ENCODE peak calls at places on chromosomes 6 and 20, in eight cellular contexts. I is ovary, N is keratinocyte, H is prostate gland, P is heart right ventricle, C is neural progenitor cell, Y is iPS DF 6.9, X is adrenal gland. J is an unnamed sample.

GRCh38 chr20:32893878-32894483 is 35.3 kb downstream of the EFCAB8 start:
- DNase-seq in I (no peak), N (no peak), H (no peak), P (peak; percentile 22), C (peak; percentile 75), Y (peak; percentile 61), X (peak; percentile 17), J (no peak)

GRCh38 chr6:136150961-136151360 is 99.2 kb downstream of the MTFR2 start:
- DNase-seq in I (no peak), N (no peak), H (no peak), P (no peak), C (no peak), Y (no peak), X (no peak), J (no peak)

GRCh38 chr20:15267935-15268334 is 930.5 kb upstream of the FLRT3 start:
- DNase-seq in I (no peak), N (no peak), H (no peak), P (no peak), C (no peak), Y (no peak), X (no peak), J (no peak)

GRCh38 chr20:35085477-35086225 is 7.0 kb downstream of the TRPC4AP start:
- DNase-seq in I (no peak), N (no peak), H (no peak), P (no peak), C (no peak), Y (no peak), X (no peak), J (no peak)

GRCh38 chr6:144515761-144516160 is 230.6 kb downstream of the UTRN start:
- DNase-seq in I (no peak), N (no peak), H (no peak), P (no peak), C (no peak), Y (no peak), X (no peak), J (no peak)

GRCh38 chr20:5511930-5512329 is 195.2 kb upstream of the PROKR2 start:
- DNase-seq in I (no peak), N (no peak), H (no peak), P (no peak), C (no peak), Y (no peak), X (no peak), J (no peak)

GRCh38 chr6:32329141-32329540 is 42.6 kb downstream of the TSBP1 start:
- DNase-seq in I (no peak), N (no peak), H (no peak), P (no peak), C (no peak), Y (no peak), X (no peak), J (no peak)

GRCh38 chr6:39375405-39375804 is 52.9 kb upstream of the KCNK16 start:
- DNase-seq in I (no peak), N (no peak), H (no peak), P (no peak), C (no peak), Y (no peak), X (no peak), J (no peak)

GRCh38 chr6:166800110-166800509 is 156.2 kb downstream of the RNASET2 start:
- DNase-seq in I (no peak), N (no peak), H (no peak), P (no peak), C (no peak), Y (no peak), X (no peak), J (no peak)

GRCh38 chr20:45510242-45510862 is 5.1 kb downstream of the SPINT3 start:
- DNase-seq in I (no peak), N (no peak), H (no peak), P (no peak), C (no peak), Y (no peak), X (no peak), J (no peak)

GRCh38 chr6:148367418-148368024 is 24.9 kb downstream of the SASH1 start:
- DNase-seq in I (no peak), N (no peak), H (peak; percentile 24), P (peak; percentile 61), C (peak; percentile 15), Y (no peak), X (peak; percentile 46), J (no peak)

GRCh38 chr6:29552512-29553051 is 7.0 kb downstream of the UBD start:
- DNase-seq in I (no peak), N (no peak), H (no peak), P (no peak), C (peak; percentile 35), Y (no peak), X (no peak), J (no peak)

GRCh38 chr6:170404697-170405096 is 98.1 kb downstream of the FAM120B start:
- DNase-seq in I (no peak), N (no peak), H (no peak), P (no peak), C (no peak), Y (no peak), X (no peak), J (no peak)
- H3K27ac ChIP-seq in I (no peak overlapping the region), N (peak overlapping the region; percentile 96), H (no peak overlapping the region), P (no peak overlapping the region), C (no peak overlapping the region), Y (no peak overlapping the region), X (no peak overlapping the region), J (no peak overlapping the region)

GRCh38 chr6:25415274-25415673 is 136.1 kb downstream of the CARMIL1 start:
- DNase-seq in I (no peak), N (no peak), H (no peak), P (no peak), C (no peak), Y (no peak), X (no peak), J (no peak)

GRCh38 chr6:25414168-25414567 is 135.0 kb downstream of the CARMIL1 start:
- DNase-seq in I (no peak), N (no peak), H (no peak), P (no peak), C (no peak), Y (no peak), X (no peak), J (no peak)

GRCh38 chr6:25415701-25416100 is 136.5 kb downstream of the CARMIL1 start:
- DNase-seq in I (no peak), N (no peak), H (no peak), P (no peak), C (no peak), Y (no peak), X (no peak), J (no peak)

GRCh38 chr6:25413506-25413905 is 134.3 kb downstream of the CARMIL1 start:
- DNase-seq in I (no peak), N (no peak), H (no peak), P (no peak), C (no peak), Y (no peak), X (no peak), J (no peak)

DNA sequence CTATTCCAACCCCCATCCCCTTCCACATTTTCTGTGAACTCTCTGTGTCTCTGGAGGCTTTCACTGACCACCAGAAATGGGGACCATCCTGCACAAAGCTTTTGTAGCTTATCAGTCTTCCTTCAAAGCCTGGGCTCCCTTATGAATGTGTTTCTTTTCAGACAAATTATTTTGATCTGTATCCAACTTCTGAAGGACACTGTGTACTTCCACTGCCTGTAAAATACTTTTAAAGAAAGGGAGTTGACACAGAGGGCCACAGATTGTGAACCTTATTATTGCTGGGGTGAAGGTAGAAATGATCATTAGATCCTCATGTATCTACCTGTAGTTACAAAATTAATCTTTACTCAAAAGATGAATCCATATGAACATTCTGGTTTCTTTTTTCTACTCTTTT is 135.6 kb downstream of the CARMIL1 start:
- DNase-seq in I (no peak), N (no peak), H (no peak), P (no peak), C (no peak), Y (no peak), X (no peak), J (no peak)
- H3K4me1 ChIP-seq in I (peaks cover 15% of the 10 kb centered on the region), N (peaks cover 3% of the 10 kb centered on the region), H (peaks cover 8% of the 10 kb centered on the region), P (no peaks in the 10 kb centered on the region), C (peaks cover 11% of the 10 kb centered on the region), Y (peaks cover 3% of the 10 kb centered on the region), X (peaks cover 26% of the 10 kb centered on the region), J (peaks cover 6% of the 10 kb centered on the region)

GRCh38 chr6:53282741-53283140 is 66.0 kb downstream of the ELOVL5 start:
- DNase-seq in I (no peak), N (no peak), H (no peak), P (no peak), C (no peak), Y (no peak), X (peak; percentile 37), J (no peak)

GRCh38 chr6:53281518-53282215 is 67.1 kb downstream of the ELOVL5 start:
- DNase-seq in I (no peak), N (no peak), H (peak; percentile 51), P (no peak), C (no peak), Y (no peak), X (no peak), J (no peak)

GRCh38 chr6:53280207-53280606 is 68.5 kb downstream of the ELOVL5 start:
- DNase-seq in I (no peak), N (no peak), H (no peak), P (no peak), C (no peak), Y (no peak), X (no peak), J (no peak)

GRCh38 chr6:53284901-53285300 is 63.8 kb downstream of the ELOVL5 start:
- DNase-seq in I (no peak), N (no peak), H (no peak), P (no peak), C (no peak), Y (no peak), X (no peak), J (no peak)

GRCh38 chr6:53282234-53282633 is 66.5 kb downstream of the ELOVL5 start:
- DNase-seq in I (no peak), N (no peak), H (no peak), P (no peak), C (no peak), Y (no peak), X (no peak), J (no peak)
- H3K27ac ChIP-seq in I (no peak overlapping the region), N (no peak overlapping the region), H (peak overlapping the region; percentile 60), P (peak overlapping the region; percentile 48), C (no peak overlapping the region), Y (no peak overlapping the region), X (no peak overlapping the region), J (no peak overlapping the region)

DNA sequence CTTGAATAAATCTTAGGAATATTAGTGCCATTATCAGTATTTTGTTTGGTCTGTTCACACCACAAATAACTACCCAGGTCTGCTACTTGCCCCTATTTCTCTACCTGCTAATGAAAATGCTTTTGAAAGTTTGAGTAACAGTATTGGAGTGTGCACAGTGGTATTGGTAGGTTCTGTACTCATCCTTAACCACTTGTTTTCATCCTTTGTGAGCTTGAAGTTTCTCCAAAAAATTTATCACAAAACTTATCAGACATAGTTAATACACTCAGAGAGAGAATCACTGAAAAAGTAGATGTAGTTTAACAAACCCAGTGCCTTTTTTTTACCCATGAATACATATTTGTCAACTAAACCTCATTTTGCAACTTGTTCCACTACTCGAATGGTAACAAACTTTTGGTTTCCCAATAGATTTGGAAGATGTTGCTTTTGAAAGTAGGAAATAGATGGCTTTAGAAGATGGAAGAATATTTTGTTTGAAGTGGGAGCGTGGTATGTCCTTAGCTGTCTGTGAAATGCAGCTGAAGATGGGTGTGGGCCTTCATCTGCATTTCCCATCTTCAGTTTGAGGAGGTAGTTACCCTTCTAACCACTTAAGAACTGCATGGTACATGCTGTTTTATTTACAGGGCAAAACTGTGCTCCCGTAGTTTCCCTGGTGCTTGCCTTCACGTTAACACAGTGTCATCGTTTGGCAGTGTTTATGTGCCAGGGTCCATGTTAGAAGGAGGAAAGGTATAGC is 9.0 kb downstream of the PTPN1 start:
- DNase-seq in I (no peak), N (no peak), H (no peak), P (no peak), C (no peak), Y (no peak), X (no peak), J (no peak)
- H3K4me1 ChIP-seq in I (peaks cover 15% of the 10 kb centered on the region), N (peaks cover 80% of the 10 kb centered on the region), H (peaks cover 14% of the 10 kb centered on the region), P (peaks cover 34% of the 10 kb centered on the region), C (peaks cover 7% of the 10 kb centered on the region), Y (peaks cover 3% of the 10 kb centered on the region), X (peaks cover 37% of the 10 kb centered on the region), J (peaks cover 69% of the 10 kb centered on the region)